ENCODE peak calls at places on chromosomes 3 and 15, in ten cellular contexts. E is hepatocyte, G is A549, F is DND-41, N is body of pancreas, L is fibroblast of lung, Q is psoas muscle, W is prostate gland, Y is sigmoid colon, C is transverse colon. R is an unnamed sample.
A peak's percentile ranks its signal among the peaks of the same experiment; 100 is the strongest.

GRCh38 chr15:47265686-47266085 is 451.6 kb upstream of the SEMA6D start:
- DNase-seq in C (no peak), N (no peak), L (no peak), W (no peak), Y (no peak), E (no peak), Q (no peak), F (no peak), G (no peak), R (no peak)

GRCh38 chr3:71754610-71755253 is 1.1 kb downstream of the GPR27 start:
- DNase-seq in G (no peak), Y (no peak), W (no peak), L (no peak), C (no peak), F (no peak), N (no peak), E (no peak), Q (no peak), R (no peak)

GRCh38 chr3:177680442-177680821 is 483.1 kb upstream of the TBL1XR1 start:
- DNase-seq in Q (no peak), E (no peak), G (no peak), N (no peak), L (no peak), F (no peak), C (no peak), W (no peak), Y (no peak), R (no peak)

GRCh38 chr3:125107861-125108567 is 52.2 kb upstream of the HEG1 start:
- DNase-seq in Q (no peak), C (no peak), N (no peak), F (no peak), L (peak; percentile 93), Y (no peak), G (peak; percentile 29), E (no peak), W (no peak), R (no peak)

GRCh38 chr3:9970020-9970652 is 16.5 kb downstream of the EMC3 start:
- DNase-seq in Q (no peak), C (no peak), L (peak; percentile 58), G (peak; percentile 55), N (no peak), F (no peak), W (peak; percentile 49), E (no peak), Y (no peak), R (no peak)

GRCh38 chr15:44045661-44046060 is 149.4 kb downstream of the FRMD5 start:
- DNase-seq in N (no peak), L (no peak), E (no peak), G (no peak), Y (no peak), F (no peak), C (no peak), Q (no peak), W (no peak), R (no peak)

GRCh38 chr3:50324351-50325144 is 2.0 kb upstream of the HYAL2 start:
- DNase-seq in W (peak; percentile 56), N (peak; percentile 65), C (peak; percentile 65), F (peak; percentile 71), Q (peak; percentile 85), E (peak; percentile 84), G (peak; percentile 73), Y (no peak), L (peak; percentile 66), R (peak; percentile 87)

GRCh38 chr3:189490749-189491148 is 140.4 kb upstream of the TP63 start:
- DNase-seq in E (no peak), G (peak; percentile 58), W (no peak), L (no peak), Q (no peak), N (no peak), Y (no peak), C (peak; percentile 45), F (no peak), R (no peak)

GRCh38 chr15:93040288-93041158 is 48.5 kb downstream of the RGMA start:
- DNase-seq in Y (peak; percentile 60), G (no peak), C (no peak), E (no peak), W (peak; percentile 68), N (no peak), F (no peak), L (no peak), Q (peak; percentile 31), R (peak; percentile 10)

GRCh38 chr3:196711838-196712513 is at the start of the genes CEP19 and PIGX:
- DNase-seq in L (peak; percentile 81), Q (peak; percentile 92), Y (peak; percentile 90), G (peak; percentile 81), E (peak; percentile 93), F (peak; percentile 86), W (peak; percentile 80), N (peak; percentile 85), C (peak; percentile 87), R (peak; percentile 91)

GRCh38 chr3:107308716-107309115 is 68.5 kb upstream of the CCDC54 start:
- DNase-seq in E (no peak), F (no peak), W (no peak), L (no peak), Y (no peak), N (no peak), Q (no peak), C (no peak), G (no peak), R (no peak)

GRCh38 chr3:157335677-157336076 is 101.0 kb upstream of the PTX3 start:
- DNase-seq in Q (no peak), C (no peak), Y (no peak), F (no peak), E (peak; percentile 37), N (no peak), W (no peak), G (peak; percentile 64), L (peak; percentile 73), R (no peak)

GRCh38 chr15:66798426-66799061 is 96.5 kb downstream of the SMAD6 start:
- DNase-seq in E (no peak), L (peak; percentile 51), C (no peak), G (no peak), Y (no peak), F (no peak), W (no peak), N (no peak), Q (no peak), R (no peak)

GRCh38 chr15:66842710-66843441 is 140.8 kb downstream of the SMAD6 start:
- DNase-seq in E (peak; percentile 89), N (peak; percentile 72), C (peak; percentile 77), Y (peak; percentile 91), L (peak; percentile 87), Q (peak; percentile 89), G (peak; percentile 67), F (no peak), W (peak; percentile 40), R (peak; percentile 81)

GRCh38 chr3:67384790-67385397 is 269.5 kb downstream of the SUCLG2 start:
- DNase-seq in W (no peak), Y (no peak), E (peak; percentile 66), L (peak; percentile 57), Q (no peak), G (peak; percentile 57), N (peak; percentile 40), F (peak; percentile 27), C (no peak), R (peak; percentile 28)

GRCh38 chr3:67381667-67382272 is 272.6 kb downstream of the SUCLG2 start:
- DNase-seq in C (no peak), G (peak; percentile 15), N (peak; percentile 23), F (peak; percentile 22), Y (no peak), Q (no peak), E (peak; percentile 37), W (no peak), L (peak; percentile 57), R (no peak)

GRCh38 chr3:67380118-67380517 is 274.3 kb downstream of the SUCLG2 start:
- DNase-seq in Y (no peak), F (no peak), W (no peak), E (no peak), N (no peak), L (no peak), C (no peak), Q (no peak), G (no peak), R (no peak)

GRCh38 chr3:67383379-67383778 is 271.0 kb downstream of the SUCLG2 start:
- DNase-seq in Y (no peak), L (no peak), Q (no peak), F (no peak), C (no peak), W (no peak), G (no peak), N (no peak), E (no peak), R (no peak)

DNA sequence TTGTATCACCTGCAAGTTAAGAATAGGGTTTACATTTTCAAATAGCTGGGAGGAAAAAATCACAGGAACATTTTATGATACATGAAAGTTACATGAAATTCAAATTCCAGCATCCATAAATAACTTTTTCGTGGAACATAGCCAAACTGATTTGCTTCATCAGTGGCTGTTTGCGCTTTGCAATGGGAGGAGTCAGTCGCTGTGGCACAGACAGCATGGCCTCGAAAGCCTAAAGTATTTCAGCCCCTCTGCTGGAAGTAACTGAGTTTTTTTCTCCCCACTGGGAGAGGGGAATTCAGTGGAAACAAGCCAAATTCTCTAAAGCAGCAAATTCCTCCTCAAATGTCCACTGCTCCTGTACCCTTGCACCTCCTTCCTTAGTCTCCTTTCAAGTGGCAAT is 271.9 kb downstream of the SUCLG2 start:
- DNase-seq in Y (no peak), F (no peak), G (no peak), W (no peak), C (no peak), E (no peak), Q (no peak), N (no peak), L (peak; percentile 30), R (no peak)
- TF ChIP-seq CTCF in Y (no peak), F (no peak), G (no peak), W (no peak), C (no peak), E (no peak), Q (no peak), N (no peak), L (no peak), R (no peak)

GRCh38 chr15:95044780-95045417 is 813.5 kb downstream of the MCTP2 start:
- DNase-seq in E (no peak), L (no peak), W (no peak), F (no peak), G (no peak), N (no peak), Q (no peak), Y (no peak), C (no peak), R (no peak)
- H3K9me3 ChIP-seq in E (peaks cover 7% of the 10 kb centered on the region), L (no peaks in the 10 kb centered on the region), W (no peaks in the 10 kb centered on the region), F (no peaks in the 10 kb centered on the region), G (peaks cover 7% of the 10 kb centered on the region), N (no peaks in the 10 kb centered on the region), Q (peaks cover 10% of the 10 kb centered on the region), Y (no peaks in the 10 kb centered on the region), C (no peaks in the 10 kb centered on the region), R (peaks cover 2% of the 10 kb centered on the region)

GRCh38 chr3:112303811-112304325 is 9.9 kb upstream of the SLC9C1 start:
- DNase-seq in E (peak; percentile 33), C (no peak), Q (no peak), W (no peak), Y (no peak), F (no peak), G (no peak), L (peak; percentile 54), N (no peak), R (peak; percentile 28)
- H3K4me3 ChIP-seq in E (peak overlapping the region; percentile 7), C (peak overlapping the region; percentile 5), Q (peak overlapping the region; percentile 63), W (peak overlapping the region; percentile 34), Y (peak overlapping the region; percentile 55), F (no peak overlapping the region), G (no peak overlapping the region), L (peak overlapping the region; percentile 79), N (no peak overlapping the region), R (no peak overlapping the region)

DNA sequence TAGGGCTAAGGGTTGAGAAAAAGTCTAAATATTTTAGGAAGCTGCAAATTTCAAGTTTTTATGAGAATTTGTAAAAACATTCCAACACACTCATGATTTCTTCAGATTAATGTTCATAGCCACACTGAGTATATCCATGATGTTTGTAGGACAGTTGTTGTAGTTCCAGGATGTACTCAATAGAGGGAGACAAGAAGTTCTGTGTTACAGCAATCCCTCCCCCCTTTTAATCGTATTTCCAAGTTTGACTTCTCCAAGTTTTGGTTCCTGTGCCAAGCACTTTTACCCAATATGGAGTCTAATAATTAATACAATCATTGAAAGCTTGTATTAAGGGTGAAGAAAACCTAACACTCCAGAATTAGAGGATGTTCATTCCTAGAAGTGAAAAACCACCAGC is 143.4 kb downstream of the FEZF2 start:
- DNase-seq in Y (no peak), W (no peak), Q (no peak), F (no peak), E (no peak), N (no peak), G (peak; percentile 10), L (peak; percentile 22), C (no peak), R (no peak)
- TF ChIP-seq CTCF in Y (no peak), W (no peak), Q (peak; percentile 8), F (peak; percentile 37), E (peak; percentile 16), N (no peak), G (no peak), L (peak; percentile 46), C (no peak), R (no peak)

R was measured in mucosa of descending colon.